ENCODE peak calls at places on chromosome 2, in eight cellular contexts. L is activated naive CD4-positive, alpha-beta T cell treated with Interleukin-2 at 50 U/mL for 16 hours; M is EH; V is NCI-H748 treated with DMSO at 0.1 percent for 48 hours; Y is activated T-cell treated with anti-CD3 and anti-CD28 coated beads for 1 hour; F is Daoy; X is erythroblast; J is HCT116. W is an unnamed sample.

GRCh38 chr2:10331033-10331701 is 28.5 kb downstream of the HPCAL1 start:
- DNase-seq in L (peak), M (no peak), V (no peak), Y (peak), F (peak), X (peak), J (peak), W (peak)

GRCh38 chr2:156935611-156936010 is 321.9 kb upstream of the GALNT5 start:
- DNase-seq in L (no peak), M (no peak), V (peak), Y (no peak), F (peak), X (no peak), J (no peak), W (no peak)

GRCh38 chr2:241636983-241637232 is at the start of gene THAP4:
- DNase-seq in L (peak), M (peak), V (no peak), Y (peak), F (peak), X (no peak), J (no peak), W (no peak)

GRCh38 chr2:161223139-161223732 is 63.0 kb downstream of the TANK start:
- DNase-seq in L (no peak), M (peak), V (peak), Y (no peak), F (peak), X (peak), J (peak), W (peak)

GRCh38 chr2:13193075-13193474 is 476.3 kb downstream of the TRIB2 start:
- DNase-seq in L (no peak), M (peak), V (no peak), Y (no peak), F (no peak), X (peak), J (no peak), W (no peak)

GRCh38 chr2:3319745-3320566 is 57.7 kb downstream of the EIPR1 start:
- DNase-seq in L (no peak), M (no peak), V (no peak), Y (no peak), F (no peak), X (no peak), J (no peak), W (no peak)

GRCh38 chr2:15721411-15722094 is 129.9 kb downstream of the DDX1 start:
- DNase-seq in L (no peak), M (no peak), V (no peak), Y (no peak), F (no peak), X (no peak), J (no peak), W (no peak)

GRCh38 chr2:85104228-85104627 is 29.0 kb upstream of the TCF7L1 start:
- DNase-seq in L (no peak), M (no peak), V (no peak), Y (no peak), F (no peak), X (no peak), J (no peak), W (no peak)

GRCh38 chr2:98085649-98086048 is 1.3 kb upstream of the VWA3B start:
- DNase-seq in L (no peak), M (no peak), V (no peak), Y (no peak), F (no peak), X (no peak), J (no peak), W (no peak)

GRCh38 chr2:111667001-111667400 is 217.0 kb downstream of the ANAPC1 start:
- DNase-seq in L (no peak), M (no peak), V (no peak), Y (no peak), F (no peak), X (no peak), J (no peak), W (no peak)

W was measured in fibroblast of villous mesenchyme.